ENCODE peak calls at places on chromosomes 16 and 17, in eight cellular contexts. One of them, this sample, is unnamed.

GRCh38 chr16:49523435-49524159 is 150.0 kb downstream of the C16orf78 start:
- DNase-seq in HL-60: no peak
- DNase-seq in progenitor cell of endocrine pancreas: no peak
- DNase-seq in GM23338: no peak
- DNase-seq in thoracic aorta: no peak
- DNase-seq in nephron progenitor cell: no peak
- DNase-seq in mesothelial cell of epicardium: no peak
- DNase-seq in WERI-Rb-1: no peak
- DNase-seq in this sample: no peak

GRCh38 chr17:72353502-72353901 is 232.7 kb downstream of the SOX9 start:
- DNase-seq in HL-60: no peak
- DNase-seq in progenitor cell of endocrine pancreas: no peak
- DNase-seq in GM23338: no peak
- DNase-seq in thoracic aorta: no peak
- DNase-seq in nephron progenitor cell: no peak
- DNase-seq in mesothelial cell of epicardium: no peak
- DNase-seq in WERI-Rb-1: no peak
- DNase-seq in this sample: no peak

GRCh38 chr16:5925850-5926249 is 828.3 kb upstream of the EEF2KMT start:
- DNase-seq in HL-60: no peak
- DNase-seq in progenitor cell of endocrine pancreas: no peak
- DNase-seq in GM23338: peak; percentile 41
- DNase-seq in thoracic aorta: no peak
- DNase-seq in nephron progenitor cell: no peak
- DNase-seq in mesothelial cell of epicardium: no peak
- DNase-seq in WERI-Rb-1: no peak
- DNase-seq in this sample: no peak

GRCh38 chr16:85902366-85903155 is 3.6 kb downstream of the IRF8 start:
- DNase-seq in HL-60: no peak
- DNase-seq in progenitor cell of endocrine pancreas: no peak
- DNase-seq in GM23338: no peak
- DNase-seq in thoracic aorta: no peak
- DNase-seq in nephron progenitor cell: peak; percentile 22
- DNase-seq in mesothelial cell of epicardium: no peak
- DNase-seq in WERI-Rb-1: peak; percentile 44
- DNase-seq in this sample: no peak

GRCh38 chr16:3878610-3879009 is 1.9 kb downstream of the CREBBP start:
- DNase-seq in HL-60: no peak
- DNase-seq in progenitor cell of endocrine pancreas: no peak
- DNase-seq in GM23338: no peak
- DNase-seq in thoracic aorta: no peak
- DNase-seq in nephron progenitor cell: no peak
- DNase-seq in mesothelial cell of epicardium: no peak
- DNase-seq in WERI-Rb-1: no peak
- DNase-seq in this sample: no peak

GRCh38 chr17:53313746-53314145 is 509.0 kb upstream of the KIF2B start:
- DNase-seq in HL-60: no peak
- DNase-seq in progenitor cell of endocrine pancreas: no peak
- DNase-seq in GM23338: no peak
- DNase-seq in thoracic aorta: no peak
- DNase-seq in nephron progenitor cell: no peak
- DNase-seq in mesothelial cell of epicardium: no peak
- DNase-seq in WERI-Rb-1: no peak
- DNase-seq in this sample: no peak

GRCh38 chr16:86862596-86862995 is 284.2 kb downstream of the FOXL1 start:
- DNase-seq in HL-60: no peak
- DNase-seq in progenitor cell of endocrine pancreas: no peak
- DNase-seq in GM23338: no peak
- DNase-seq in thoracic aorta: no peak
- DNase-seq in nephron progenitor cell: no peak
- DNase-seq in mesothelial cell of epicardium: no peak
- DNase-seq in WERI-Rb-1: no peak
- DNase-seq in this sample: no peak

GRCh38 chr17:57940217-57940616 is 15.0 kb downstream of the CUEDC1 start:
- DNase-seq in HL-60: no peak
- DNase-seq in progenitor cell of endocrine pancreas: no peak
- DNase-seq in GM23338: peak; percentile 50
- DNase-seq in thoracic aorta: no peak
- DNase-seq in nephron progenitor cell: no peak
- DNase-seq in mesothelial cell of epicardium: no peak
- DNase-seq in WERI-Rb-1: peak; percentile 53
- DNase-seq in this sample: no peak

GRCh38 chr17:59837362-59838195 is 55.2 kb downstream of the TUBD1 start:
- DNase-seq in HL-60: peak; percentile 88
- DNase-seq in progenitor cell of endocrine pancreas: peak; percentile 44
- DNase-seq in GM23338: peak; percentile 99
- DNase-seq in thoracic aorta: peak; percentile 78
- DNase-seq in nephron progenitor cell: peak; percentile 13
- DNase-seq in mesothelial cell of epicardium: peak; percentile 48
- DNase-seq in WERI-Rb-1: no peak
- DNase-seq in this sample: peak; percentile 22

GRCh38 chr16:89170346-89171215 is 967 bp upstream of the CDH15 start:
- DNase-seq in HL-60: no peak
- DNase-seq in progenitor cell of endocrine pancreas: peak; percentile 53
- DNase-seq in GM23338: peak; percentile 91
- DNase-seq in thoracic aorta: no peak
- DNase-seq in nephron progenitor cell: no peak
- DNase-seq in mesothelial cell of epicardium: no peak
- DNase-seq in WERI-Rb-1: peak; percentile 73
- DNase-seq in this sample: no peak

GRCh38 chr16:11232852-11233726 is 22.9 kb downstream of the SOCS1 start:
- DNase-seq in HL-60: peak; percentile 55
- DNase-seq in progenitor cell of endocrine pancreas: no peak
- DNase-seq in GM23338: peak; percentile 75
- DNase-seq in thoracic aorta: no peak
- DNase-seq in nephron progenitor cell: no peak
- DNase-seq in mesothelial cell of epicardium: no peak
- DNase-seq in WERI-Rb-1: no peak
- DNase-seq in this sample: no peak

GRCh38 chr16:1075546-1075945 is 3.0 kb downstream of the SSTR5 start:
- DNase-seq in HL-60: no peak
- DNase-seq in progenitor cell of endocrine pancreas: no peak
- DNase-seq in GM23338: no peak
- DNase-seq in thoracic aorta: no peak
- DNase-seq in nephron progenitor cell: no peak
- DNase-seq in mesothelial cell of epicardium: no peak
- DNase-seq in WERI-Rb-1: no peak
- DNase-seq in this sample: no peak

GRCh38 chr17:77527394-77527793 is 386.6 kb downstream of the SEC14L1 start:
- DNase-seq in HL-60: no peak
- DNase-seq in progenitor cell of endocrine pancreas: no peak
- DNase-seq in GM23338: no peak
- DNase-seq in thoracic aorta: no peak
- DNase-seq in nephron progenitor cell: no peak
- DNase-seq in mesothelial cell of epicardium: no peak
- DNase-seq in WERI-Rb-1: peak; percentile 48
- DNase-seq in this sample: no peak

GRCh38 chr16:72092832-72093447 is 480 bp downstream of the TXNL4B start:
- DNase-seq in HL-60: no peak
- DNase-seq in progenitor cell of endocrine pancreas: no peak
- DNase-seq in GM23338: peak; percentile 45
- DNase-seq in thoracic aorta: no peak
- DNase-seq in nephron progenitor cell: peak; percentile 23
- DNase-seq in mesothelial cell of epicardium: no peak
- DNase-seq in WERI-Rb-1: no peak
- DNase-seq in this sample: no peak

GRCh38 chr16:4393243-4393606 is 21.6 kb downstream of the VASN start:
- DNase-seq in HL-60: no peak
- DNase-seq in progenitor cell of endocrine pancreas: no peak
- DNase-seq in GM23338: no peak
- DNase-seq in thoracic aorta: no peak
- DNase-seq in nephron progenitor cell: no peak
- DNase-seq in mesothelial cell of epicardium: no peak
- DNase-seq in WERI-Rb-1: no peak
- DNase-seq in this sample: no peak

GRCh38 chr17:20197527-20197926 is 188.4 kb downstream of the SPECC1 start:
- DNase-seq in HL-60: no peak
- DNase-seq in progenitor cell of endocrine pancreas: no peak
- DNase-seq in GM23338: no peak
- DNase-seq in thoracic aorta: no peak
- DNase-seq in nephron progenitor cell: no peak
- DNase-seq in mesothelial cell of epicardium: no peak
- DNase-seq in WERI-Rb-1: no peak
- DNase-seq in this sample: no peak

GRCh38 chr17:28763804-28764266 is 20.0 kb downstream of the TRAF4 start:
- DNase-seq in HL-60: no peak
- DNase-seq in progenitor cell of endocrine pancreas: peak; percentile 66
- DNase-seq in GM23338: peak; percentile 89
- DNase-seq in thoracic aorta: peak; percentile 78
- DNase-seq in nephron progenitor cell: peak; percentile 79
- DNase-seq in mesothelial cell of epicardium: no peak
- DNase-seq in WERI-Rb-1: peak; percentile 69
- DNase-seq in this sample: peak; percentile 81

GRCh38 chr16:88768041-88768876 is 16.8 kb downstream of the PIEZO1 start:
- DNase-seq in HL-60: no peak
- DNase-seq in progenitor cell of endocrine pancreas: no peak
- DNase-seq in GM23338: no peak
- DNase-seq in thoracic aorta: no peak
- DNase-seq in nephron progenitor cell: no peak
- DNase-seq in mesothelial cell of epicardium: no peak
- DNase-seq in WERI-Rb-1: peak; percentile 94
- DNase-seq in this sample: no peak

GRCh38 chr17:9726291-9726690 is 65.1 kb downstream of the DHRS7C start:
- DNase-seq in HL-60: no peak
- DNase-seq in progenitor cell of endocrine pancreas: no peak
- DNase-seq in GM23338: no peak
- DNase-seq in thoracic aorta: no peak
- DNase-seq in nephron progenitor cell: no peak
- DNase-seq in mesothelial cell of epicardium: no peak
- DNase-seq in WERI-Rb-1: no peak
- DNase-seq in this sample: no peak

GRCh38 chr17:36650096-36650764 is 48.8 kb downstream of the MRM1 start:
- DNase-seq in HL-60: no peak
- DNase-seq in progenitor cell of endocrine pancreas: no peak
- DNase-seq in GM23338: no peak
- DNase-seq in thoracic aorta: no peak
- DNase-seq in nephron progenitor cell: no peak
- DNase-seq in mesothelial cell of epicardium: no peak
- DNase-seq in WERI-Rb-1: peak; percentile 33
- DNase-seq in this sample: no peak
- TF ChIP-seq CTCF in HL-60: no peak
- TF ChIP-seq CTCF in progenitor cell of endocrine pancreas: no peak
- TF ChIP-seq CTCF in GM23338: no peak
- TF ChIP-seq CTCF in thoracic aorta: no peak
- TF ChIP-seq CTCF in nephron progenitor cell: no peak
- TF ChIP-seq CTCF in mesothelial cell of epicardium: no peak
- TF ChIP-seq CTCF in WERI-Rb-1: no peak
- TF ChIP-seq CTCF in this sample: no peak

GRCh38 chr16:56576585-56577299 is 11.9 kb downstream of the MT4 start:
- DNase-seq in HL-60: peak; percentile 48
- DNase-seq in progenitor cell of endocrine pancreas: peak; percentile 23
- DNase-seq in GM23338: peak; percentile 92
- DNase-seq in thoracic aorta: peak; percentile 6
- DNase-seq in nephron progenitor cell: peak; percentile 63
- DNase-seq in mesothelial cell of epicardium: no peak
- DNase-seq in WERI-Rb-1: peak; percentile 77
- DNase-seq in this sample: peak; percentile 20
- TF ChIP-seq CTCF in HL-60: peak; percentile 74
- TF ChIP-seq CTCF in progenitor cell of endocrine pancreas: peak; percentile 52
- TF ChIP-seq CTCF in GM23338: peak; percentile 98
- TF ChIP-seq CTCF in thoracic aorta: peak; percentile 56
- TF ChIP-seq CTCF in nephron progenitor cell: peak; percentile 48
- TF ChIP-seq CTCF in mesothelial cell of epicardium: peak; percentile 25
- TF ChIP-seq CTCF in WERI-Rb-1: peak; percentile 95
- TF ChIP-seq CTCF in this sample: peak; percentile 72

GRCh38 chr17:44774271-44775135 is 15.7 kb downstream of the ADAM11 start:
- DNase-seq in HL-60: no peak
- DNase-seq in progenitor cell of endocrine pancreas: peak; percentile 92
- DNase-seq in GM23338: peak; percentile 96
- DNase-seq in thoracic aorta: peak; percentile 58
- DNase-seq in nephron progenitor cell: peak; percentile 99
- DNase-seq in mesothelial cell of epicardium: peak; percentile 85
- DNase-seq in WERI-Rb-1: peak; percentile 96
- DNase-seq in this sample: peak; percentile 99
- TF ChIP-seq CTCF in HL-60: peak; percentile 95
- TF ChIP-seq CTCF in progenitor cell of endocrine pancreas: peak; percentile 97
- TF ChIP-seq CTCF in GM23338: peak; percentile 99
- TF ChIP-seq CTCF in thoracic aorta: peak; percentile 99
- TF ChIP-seq CTCF in nephron progenitor cell: peak; percentile 98
- TF ChIP-seq CTCF in mesothelial cell of epicardium: peak; percentile 98
- TF ChIP-seq CTCF in WERI-Rb-1: peak; percentile 100
- TF ChIP-seq CTCF in this sample: peak; percentile 97

GRCh38 chr17:16491703-16492612 is at the start of gene LRRC75A:
- DNase-seq in HL-60: no peak
- DNase-seq in progenitor cell of endocrine pancreas: peak; percentile 60
- DNase-seq in GM23338: peak; percentile 86
- DNase-seq in thoracic aorta: no peak
- DNase-seq in nephron progenitor cell: peak; percentile 87
- DNase-seq in mesothelial cell of epicardium: peak; percentile 63
- DNase-seq in WERI-Rb-1: peak; percentile 53
- DNase-seq in this sample: peak; percentile 63
- TF ChIP-seq CTCF in HL-60: no peak
- TF ChIP-seq CTCF in progenitor cell of endocrine pancreas: peak; percentile 42
- TF ChIP-seq CTCF in GM23338: peak; percentile 56
- TF ChIP-seq CTCF in thoracic aorta: no peak
- TF ChIP-seq CTCF in nephron progenitor cell: no peak
- TF ChIP-seq CTCF in mesothelial cell of epicardium: no peak
- TF ChIP-seq CTCF in WERI-Rb-1: peak; percentile 13
- TF ChIP-seq CTCF in this sample: no peak

GRCh38 chr17:80955078-80955477 is 36.6 kb upstream of the CHMP6 start:
- DNase-seq in HL-60: no peak
- DNase-seq in progenitor cell of endocrine pancreas: no peak
- DNase-seq in GM23338: no peak
- DNase-seq in thoracic aorta: no peak
- DNase-seq in nephron progenitor cell: no peak
- DNase-seq in mesothelial cell of epicardium: no peak
- DNase-seq in WERI-Rb-1: no peak
- DNase-seq in this sample: no peak
- TF ChIP-seq CTCF in HL-60: no peak
- TF ChIP-seq CTCF in progenitor cell of endocrine pancreas: no peak
- TF ChIP-seq CTCF in GM23338: no peak
- TF ChIP-seq CTCF in thoracic aorta: no peak
- TF ChIP-seq CTCF in nephron progenitor cell: no peak
- TF ChIP-seq CTCF in mesothelial cell of epicardium: no peak
- TF ChIP-seq CTCF in WERI-Rb-1: no peak
- TF ChIP-seq CTCF in this sample: no peak

GRCh38 chr16:67919618-67920210 is 11.9 kb downstream of the CTRL start:
- DNase-seq in HL-60: no peak
- DNase-seq in progenitor cell of endocrine pancreas: no peak
- DNase-seq in GM23338: no peak
- DNase-seq in thoracic aorta: no peak
- DNase-seq in nephron progenitor cell: no peak
- DNase-seq in mesothelial cell of epicardium: no peak
- DNase-seq in WERI-Rb-1: no peak
- DNase-seq in this sample: no peak
- TF ChIP-seq CTCF in HL-60: no peak
- TF ChIP-seq CTCF in progenitor cell of endocrine pancreas: no peak
- TF ChIP-seq CTCF in GM23338: peak; percentile 49
- TF ChIP-seq CTCF in thoracic aorta: no peak
- TF ChIP-seq CTCF in nephron progenitor cell: no peak
- TF ChIP-seq CTCF in mesothelial cell of epicardium: no peak
- TF ChIP-seq CTCF in WERI-Rb-1: peak; percentile 60
- TF ChIP-seq CTCF in this sample: no peak

DNA sequence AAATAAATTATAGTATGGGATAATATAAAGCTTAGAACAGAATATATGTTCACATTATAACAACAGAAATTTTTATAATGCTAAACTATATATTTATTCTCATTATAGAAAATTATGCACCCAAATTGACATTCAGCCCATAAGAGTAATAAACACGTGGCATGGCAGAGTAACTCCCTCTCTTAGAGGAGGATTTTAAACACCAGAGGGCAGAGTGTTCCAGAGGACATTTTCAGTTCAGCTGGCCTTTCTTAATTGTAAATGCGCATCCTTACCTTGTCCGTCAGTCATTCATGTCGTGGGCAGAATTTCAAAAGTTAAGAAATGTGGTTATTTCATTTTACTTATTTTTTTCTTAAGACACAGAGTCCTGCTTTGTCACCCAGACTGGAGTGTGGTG is 147.1 kb downstream of the TANC2 start:
- DNase-seq in HL-60: no peak
- DNase-seq in progenitor cell of endocrine pancreas: no peak
- DNase-seq in GM23338: peak; percentile 61
- DNase-seq in thoracic aorta: no peak
- DNase-seq in nephron progenitor cell: no peak
- DNase-seq in mesothelial cell of epicardium: no peak
- DNase-seq in WERI-Rb-1: no peak
- DNase-seq in this sample: no peak
- TF ChIP-seq CTCF in HL-60: no peak
- TF ChIP-seq CTCF in progenitor cell of endocrine pancreas: peak; percentile 35
- TF ChIP-seq CTCF in GM23338: peak; percentile 65
- TF ChIP-seq CTCF in thoracic aorta: no peak
- TF ChIP-seq CTCF in nephron progenitor cell: no peak
- TF ChIP-seq CTCF in mesothelial cell of epicardium: no peak
- TF ChIP-seq CTCF in WERI-Rb-1: peak; percentile 28
- TF ChIP-seq CTCF in this sample: peak; percentile 45